ENCODE peak calls at places on chromosome 21, in four cellular contexts. R, M, A and H are unnamed samples.

GRCh38 chr21:34781508-34781907 is 112.7 kb downstream of the CLIC6 start:
- DNase-seq in A (no peak), R (no peak), M (no peak), H (no peak)

GRCh38 chr21:35256468-35256988 is 207.4 kb upstream of the RUNX1 start:
- DNase-seq in M (peak; percentile 77), A (no peak), R (peak; percentile 96), H (no peak)

GRCh38 chr21:14321042-14321441 is 61.9 kb downstream of the HSPA13 start:
- DNase-seq in M (no peak), A (no peak), R (no peak), H (no peak)

GRCh38 chr21:34693192-34693810 is 24.5 kb downstream of the CLIC6 start:
- DNase-seq in R (no peak), A (no peak), M (no peak), H (no peak)

GRCh38 chr21:24188511-24188910 is 1418.8 kb downstream of the MRPL39 start:
- DNase-seq in A (no peak), R (no peak), M (no peak), H (no peak)

GRCh38 chr21:42142598-42142997 is 71.5 kb downstream of the UMODL1 start:
- DNase-seq in R (no peak), A (no peak), M (no peak), H (no peak)

GRCh38 chr21:38359835-38360234 is 103.0 kb downstream of the KCNJ15 start:
- DNase-seq in M (no peak), A (no peak), R (no peak), H (no peak)

GRCh38 chr21:32727478-32727727 is 410 bp downstream of the SYNJ1 start:
- DNase-seq in A (no peak), R (no peak), M (no peak), H (no peak)

DNA sequence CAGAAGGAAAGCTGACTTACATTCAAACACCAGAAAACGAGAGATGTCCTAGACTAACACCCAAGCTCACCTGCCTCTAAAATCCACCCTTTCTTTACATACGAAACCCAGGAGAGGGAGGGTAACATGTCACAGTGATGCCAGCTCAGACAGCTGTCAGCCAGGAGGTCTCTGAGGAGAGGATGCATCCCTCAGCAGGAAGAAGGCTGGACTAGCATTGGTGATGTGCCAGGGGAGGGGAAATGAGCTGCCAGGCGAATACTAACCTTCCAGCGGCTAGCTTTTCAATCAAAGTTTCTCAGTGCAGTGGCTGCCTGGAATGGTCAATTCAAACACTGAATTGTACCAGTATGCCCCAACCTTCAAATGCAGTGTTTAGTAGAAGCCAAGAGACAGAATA is 3.6 kb upstream of the UBE2G2 start:
- DNase-seq in M (no peak), A (no peak), R (no peak), H (no peak)
- TF ChIP-seq CTCF in M (no peak), A (no peak), R (no peak), H (no peak)

DNA sequence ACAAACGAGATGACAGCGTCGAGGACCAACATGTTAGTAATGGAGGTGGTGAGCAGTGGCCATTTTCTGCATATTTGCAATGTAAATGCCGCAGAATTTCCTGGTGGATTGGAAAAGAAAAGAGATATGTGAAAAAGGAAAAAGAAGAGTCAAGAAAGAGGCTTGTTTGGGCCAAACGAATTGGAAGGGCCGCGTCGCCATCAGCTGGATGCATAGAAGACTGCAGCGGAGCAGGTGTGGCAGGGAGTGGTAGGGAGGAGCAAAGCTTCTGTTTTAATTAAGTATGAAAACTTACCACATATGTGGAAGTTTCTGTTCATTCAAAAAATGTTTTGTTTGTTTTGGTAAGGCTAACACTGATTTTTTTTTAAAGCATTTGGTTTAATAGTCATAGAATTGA is 690.7 kb downstream of the NCAM2 start:
- DNase-seq in R (no peak), A (no peak), M (no peak), H (no peak)
- TF ChIP-seq CTCF in R (no peak), A (no peak), M (no peak), H (no peak)

GRCh38 chr21:36908260-36908908 is 58.1 kb downstream of the HLCS start:
- DNase-seq in M (no peak), A (no peak), R (no peak), H (no peak)
- TF ChIP-seq CTCF in M (no peak), A (no peak), R (no peak), H (no peak)

GRCh38 chr21:28337319-28337718 is 655.4 kb downstream of the LTN1 start:
- DNase-seq in R (no peak), A (no peak), M (no peak), H (no peak)
- TF ChIP-seq CTCF in R (peak; percentile 21), A (no peak), M (no peak), H (no peak)

GRCh38 chr21:43619856-43620255 is 39.4 kb downstream of the HSF2BP start:
- DNase-seq in A (no peak), M (no peak), R (no peak), H (no peak)
- TF ChIP-seq CTCF in A (no peak), M (no peak), R (peak; percentile 24), H (no peak)

GRCh38 chr21:15976807-15977206 is 247.0 kb downstream of the USP25 start:
- DNase-seq in R (no peak), M (no peak), A (no peak), H (no peak)
- TF ChIP-seq CTCF in R (no peak), M (no peak), A (no peak), H (no peak)

GRCh38 chr21:41043008-41043407 is 125.0 kb upstream of the BACE2 start:
- DNase-seq in M (no peak), A (no peak), R (no peak), H (no peak)
- TF ChIP-seq CTCF in M (no peak), A (peak; percentile 0), R (no peak), H (no peak)

GRCh38 chr21:39456665-39457064 is 4.9 kb downstream of the SH3BGR start:
- DNase-seq in A (no peak), M (no peak), R (no peak), H (no peak)
- TF ChIP-seq CTCF in A (no peak), M (no peak), R (no peak), H (no peak)